ENCODE peak calls at places on chromosomes 7 and 10, in six cellular contexts. One of them, this sample, is unnamed.

GRCh38 chr10:128629111-128630096 is 503.2 kb upstream of the MKI67 start:
- DNase-seq in effector memory CD4-positive, alpha-beta T cell: no peak
- DNase-seq in HCT116: peak; percentile 98
- DNase-seq in fibroblast of lung: no peak
- DNase-seq in K562: peak; percentile 59
- DNase-seq in cardiac muscle cell: peak; percentile 30
- DNase-seq in this sample: no peak

GRCh38 chr10:43166207-43166878 is 28.1 kb downstream of the CSGALNACT2 start:
- DNase-seq in fibroblast of lung: no peak
- DNase-seq in K562: no peak
- DNase-seq in cardiac muscle cell: no peak
- DNase-seq in HCT116: no peak
- DNase-seq in effector memory CD4-positive, alpha-beta T cell: no peak
- DNase-seq in this sample: no peak

GRCh38 chr10:106682175-106682574 is 482.3 kb downstream of the SORCS1 start:
- DNase-seq in cardiac muscle cell: peak; percentile 24
- DNase-seq in HCT116: no peak
- DNase-seq in fibroblast of lung: no peak
- DNase-seq in effector memory CD4-positive, alpha-beta T cell: no peak
- DNase-seq in K562: no peak
- DNase-seq in this sample: no peak

GRCh38 chr7:50364645-50365044 is 60.1 kb downstream of the IKZF1 start:
- DNase-seq in cardiac muscle cell: no peak
- DNase-seq in fibroblast of lung: no peak
- DNase-seq in effector memory CD4-positive, alpha-beta T cell: no peak
- DNase-seq in K562: no peak
- DNase-seq in HCT116: no peak
- DNase-seq in this sample: no peak

GRCh38 chr10:72637398-72637857 is 11.5 kb upstream of the MICU1 start:
- DNase-seq in effector memory CD4-positive, alpha-beta T cell: no peak
- DNase-seq in HCT116: no peak
- DNase-seq in cardiac muscle cell: peak; percentile 77
- DNase-seq in K562: peak; percentile 77
- DNase-seq in fibroblast of lung: peak; percentile 50
- DNase-seq in this sample: no peak

GRCh38 chr7:3194501-3195141 is 106.4 kb upstream of the SDK1 start:
- DNase-seq in HCT116: no peak
- DNase-seq in effector memory CD4-positive, alpha-beta T cell: no peak
- DNase-seq in cardiac muscle cell: peak; percentile 95
- DNase-seq in K562: no peak
- DNase-seq in fibroblast of lung: peak; percentile 90
- DNase-seq in this sample: no peak

GRCh38 chr7:111138196-111138569 is 47.3 kb downstream of the LRRN3 start:
- DNase-seq in K562: no peak
- DNase-seq in HCT116: peak; percentile 62
- DNase-seq in cardiac muscle cell: peak; percentile 42
- DNase-seq in effector memory CD4-positive, alpha-beta T cell: peak; percentile 28
- DNase-seq in fibroblast of lung: peak; percentile 44
- DNase-seq in this sample: peak; percentile 55

GRCh38 chr7:158446706-158447105 is 140.9 kb downstream of the PTPRN2 start:
- DNase-seq in HCT116: no peak
- DNase-seq in effector memory CD4-positive, alpha-beta T cell: no peak
- DNase-seq in cardiac muscle cell: no peak
- DNase-seq in fibroblast of lung: no peak
- DNase-seq in K562: no peak
- DNase-seq in this sample: no peak

GRCh38 chr10:91034494-91035157 is 113.7 kb upstream of the ANKRD1 start:
- DNase-seq in HCT116: no peak
- DNase-seq in effector memory CD4-positive, alpha-beta T cell: no peak
- DNase-seq in fibroblast of lung: peak; percentile 78
- DNase-seq in K562: no peak
- DNase-seq in cardiac muscle cell: peak; percentile 91
- DNase-seq in this sample: no peak

GRCh38 chr7:128014864-128015263 is 16.4 kb downstream of the LRRC4 start:
- DNase-seq in fibroblast of lung: peak; percentile 52
- DNase-seq in effector memory CD4-positive, alpha-beta T cell: no peak
- DNase-seq in HCT116: no peak
- DNase-seq in cardiac muscle cell: no peak
- DNase-seq in K562: no peak
- DNase-seq in this sample: no peak

GRCh38 chr10:73399054-73399453 is 14.8 kb downstream of the ANXA7 start:
- DNase-seq in cardiac muscle cell: no peak
- DNase-seq in HCT116: no peak
- DNase-seq in K562: no peak
- DNase-seq in fibroblast of lung: no peak
- DNase-seq in effector memory CD4-positive, alpha-beta T cell: no peak
- DNase-seq in this sample: no peak

GRCh38 chr7:106947244-106947728 is 82.2 kb downstream of the PIK3CG start:
- DNase-seq in fibroblast of lung: peak; percentile 86
- DNase-seq in cardiac muscle cell: peak; percentile 86
- DNase-seq in K562: peak; percentile 90
- DNase-seq in HCT116: peak; percentile 68
- DNase-seq in effector memory CD4-positive, alpha-beta T cell: no peak
- DNase-seq in this sample: no peak

GRCh38 chr7:134686782-134687181 is 40.1 kb downstream of the BPGM start:
- DNase-seq in fibroblast of lung: peak; percentile 66
- DNase-seq in K562: no peak
- DNase-seq in cardiac muscle cell: peak; percentile 60
- DNase-seq in effector memory CD4-positive, alpha-beta T cell: no peak
- DNase-seq in HCT116: no peak
- DNase-seq in this sample: no peak

GRCh38 chr10:59967079-59967478 is 60.7 kb upstream of the CCDC6 start:
- DNase-seq in fibroblast of lung: no peak
- DNase-seq in effector memory CD4-positive, alpha-beta T cell: no peak
- DNase-seq in K562: no peak
- DNase-seq in HCT116: no peak
- DNase-seq in cardiac muscle cell: no peak
- DNase-seq in this sample: no peak

GRCh38 chr7:114081606-114082425 is 163.0 kb upstream of the PPP1R3A start:
- DNase-seq in cardiac muscle cell: peak; percentile 79
- DNase-seq in effector memory CD4-positive, alpha-beta T cell: no peak
- DNase-seq in HCT116: peak; percentile 56
- DNase-seq in fibroblast of lung: peak; percentile 89
- DNase-seq in K562: no peak
- DNase-seq in this sample: no peak

GRCh38 chr7:39609084-39609461 is 14.3 kb upstream of the RALA start:
- DNase-seq in fibroblast of lung: peak; percentile 66
- DNase-seq in HCT116: no peak
- DNase-seq in effector memory CD4-positive, alpha-beta T cell: no peak
- DNase-seq in K562: no peak
- DNase-seq in cardiac muscle cell: peak; percentile 72
- DNase-seq in this sample: no peak

GRCh38 chr7:143988986-143989745 is 11.0 kb upstream of the OR6B1 start:
- DNase-seq in effector memory CD4-positive, alpha-beta T cell: no peak
- DNase-seq in fibroblast of lung: peak; percentile 27
- DNase-seq in HCT116: no peak
- DNase-seq in cardiac muscle cell: peak; percentile 69
- DNase-seq in K562: no peak
- DNase-seq in this sample: no peak

GRCh38 chr7:151936207-151936606 is 20.0 kb upstream of the GALNTL5 start:
- DNase-seq in cardiac muscle cell: no peak
- DNase-seq in effector memory CD4-positive, alpha-beta T cell: no peak
- DNase-seq in HCT116: no peak
- DNase-seq in fibroblast of lung: no peak
- DNase-seq in K562: no peak
- DNase-seq in this sample: peak; percentile 51

GRCh38 chr7:136348542-136348941 is 371.4 kb upstream of the MTPN start:
- DNase-seq in fibroblast of lung: no peak
- DNase-seq in HCT116: no peak
- DNase-seq in K562: no peak
- DNase-seq in cardiac muscle cell: no peak
- DNase-seq in effector memory CD4-positive, alpha-beta T cell: no peak
- DNase-seq in this sample: no peak

GRCh38 chr10:56028299-56029132 is 332.5 kb downstream of the ZWINT start:
- DNase-seq in fibroblast of lung: no peak
- DNase-seq in HCT116: no peak
- DNase-seq in cardiac muscle cell: no peak
- DNase-seq in K562: no peak
- DNase-seq in effector memory CD4-positive, alpha-beta T cell: no peak
- DNase-seq in this sample: no peak

GRCh38 chr10:1367938-1368697 is 311.9 kb downstream of the WDR37 start:
- DNase-seq in fibroblast of lung: no peak
- DNase-seq in cardiac muscle cell: no peak
- DNase-seq in HCT116: no peak
- DNase-seq in K562: no peak
- DNase-seq in effector memory CD4-positive, alpha-beta T cell: no peak
- DNase-seq in this sample: no peak

GRCh38 chr10:95327367-95327766 is 36.6 kb upstream of the PDLIM1 start:
- DNase-seq in effector memory CD4-positive, alpha-beta T cell: no peak
- DNase-seq in cardiac muscle cell: peak; percentile 72
- DNase-seq in K562: no peak
- DNase-seq in HCT116: no peak
- DNase-seq in fibroblast of lung: peak; percentile 12
- DNase-seq in this sample: no peak

GRCh38 chr10:48314107-48314506 is 7.6 kb downstream of the MAPK8 start:
- DNase-seq in fibroblast of lung: no peak
- DNase-seq in K562: no peak
- DNase-seq in effector memory CD4-positive, alpha-beta T cell: no peak
- DNase-seq in cardiac muscle cell: no peak
- DNase-seq in HCT116: no peak
- DNase-seq in this sample: no peak

GRCh38 chr7:186516-187113 is 5.8 kb upstream of the FAM20C start:
- DNase-seq in K562: no peak
- DNase-seq in fibroblast of lung: no peak
- DNase-seq in effector memory CD4-positive, alpha-beta T cell: no peak
- DNase-seq in HCT116: no peak
- DNase-seq in cardiac muscle cell: no peak
- DNase-seq in this sample: no peak

GRCh38 chr7:187237-187927 is 5.0 kb upstream of the FAM20C start:
- DNase-seq in fibroblast of lung: no peak
- DNase-seq in cardiac muscle cell: no peak
- DNase-seq in K562: no peak
- DNase-seq in effector memory CD4-positive, alpha-beta T cell: no peak
- DNase-seq in HCT116: no peak
- DNase-seq in this sample: no peak

GRCh38 chr7:188727-189500 is 3.5 kb upstream of the FAM20C start:
- DNase-seq in effector memory CD4-positive, alpha-beta T cell: no peak
- DNase-seq in K562: no peak
- DNase-seq in HCT116: no peak
- DNase-seq in cardiac muscle cell: no peak
- DNase-seq in fibroblast of lung: no peak
- DNase-seq in this sample: no peak

GRCh38 chr7:189719-190118 is 2.7 kb upstream of the FAM20C start:
- DNase-seq in K562: no peak
- DNase-seq in fibroblast of lung: no peak
- DNase-seq in cardiac muscle cell: no peak
- DNase-seq in effector memory CD4-positive, alpha-beta T cell: no peak
- DNase-seq in HCT116: no peak
- DNase-seq in this sample: no peak

GRCh38 chr7:188174-188573 is 4.2 kb upstream of the FAM20C start:
- DNase-seq in HCT116: no peak
- DNase-seq in effector memory CD4-positive, alpha-beta T cell: no peak
- DNase-seq in K562: peak; percentile 42
- DNase-seq in cardiac muscle cell: no peak
- DNase-seq in fibroblast of lung: no peak
- DNase-seq in this sample: no peak
- H3K27ac ChIP-seq in HCT116: no peak overlapping the region
- H3K27ac ChIP-seq in effector memory CD4-positive, alpha-beta T cell: no peak overlapping the region
- H3K27ac ChIP-seq in K562: no peak overlapping the region
- H3K27ac ChIP-seq in cardiac muscle cell: no peak overlapping the region
- H3K27ac ChIP-seq in fibroblast of lung: no peak overlapping the region
- H3K27ac ChIP-seq in this sample: no peak overlapping the region

DNA sequence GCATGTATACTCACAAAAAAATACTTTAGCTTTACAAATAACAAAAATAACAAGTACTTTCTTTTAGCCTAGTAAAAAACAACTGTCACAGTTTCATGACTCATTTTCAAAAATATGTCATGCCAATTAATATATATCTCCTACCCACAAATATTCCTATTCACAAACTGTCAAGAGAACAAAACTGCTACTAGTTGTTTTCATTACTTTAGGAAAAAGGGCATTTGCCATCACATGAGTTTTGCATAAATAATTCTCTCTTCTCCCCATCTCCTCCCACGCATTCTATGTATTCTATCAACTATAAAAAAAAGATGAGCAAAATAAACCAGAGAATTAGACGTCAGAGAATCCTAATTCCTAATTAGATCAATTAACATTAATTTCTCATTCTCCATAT is 87.6 kb downstream of the PIP4K2A start:
- DNase-seq in cardiac muscle cell: no peak
- DNase-seq in effector memory CD4-positive, alpha-beta T cell: no peak
- DNase-seq in K562: no peak
- DNase-seq in HCT116: no peak
- DNase-seq in fibroblast of lung: no peak
- DNase-seq in this sample: no peak
- H3K4me1 ChIP-seq in cardiac muscle cell: peaks cover 34% of the 10 kb centered on the region
- H3K4me1 ChIP-seq in effector memory CD4-positive, alpha-beta T cell: peaks cover 72% of the 10 kb centered on the region
- H3K4me1 ChIP-seq in K562: peaks cover 60% of the 10 kb centered on the region
- H3K4me1 ChIP-seq in HCT116: peaks cover 65% of the 10 kb centered on the region
- H3K4me1 ChIP-seq in fibroblast of lung: peaks cover 28% of the 10 kb centered on the region
- H3K4me1 ChIP-seq in this sample: peaks cover 99% of the 10 kb centered on the region

GRCh38 chr10:12259988-12260387 is 64.0 kb downstream of the CDC123 start:
- DNase-seq in HCT116: no peak
- DNase-seq in cardiac muscle cell: no peak
- DNase-seq in K562: no peak
- DNase-seq in fibroblast of lung: no peak
- DNase-seq in effector memory CD4-positive, alpha-beta T cell: no peak
- DNase-seq in this sample: no peak

GRCh38 chr10:12262278-12262981 is 66.4 kb downstream of the CDC123 start:
- DNase-seq in HCT116: no peak
- DNase-seq in K562: no peak
- DNase-seq in fibroblast of lung: no peak
- DNase-seq in effector memory CD4-positive, alpha-beta T cell: no peak
- DNase-seq in cardiac muscle cell: no peak
- DNase-seq in this sample: peak; percentile 16

GRCh38 chr10:12264204-12264908 is 68.4 kb downstream of the CDC123 start:
- DNase-seq in HCT116: peak; percentile 60
- DNase-seq in fibroblast of lung: peak; percentile 73
- DNase-seq in K562: peak; percentile 78
- DNase-seq in effector memory CD4-positive, alpha-beta T cell: peak; percentile 34
- DNase-seq in cardiac muscle cell: peak; percentile 77
- DNase-seq in this sample: peak; percentile 49
- H3K27ac ChIP-seq in HCT116: no peak overlapping the region
- H3K27ac ChIP-seq in fibroblast of lung: no peak overlapping the region
- H3K27ac ChIP-seq in K562: peak overlapping the region; percentile 50
- H3K27ac ChIP-seq in effector memory CD4-positive, alpha-beta T cell: no peak overlapping the region
- H3K27ac ChIP-seq in cardiac muscle cell: no peak overlapping the region
- H3K27ac ChIP-seq in this sample: no peak overlapping the region

GRCh38 chr10:35359873-35360272 is 23.6 kb downstream of the CCNY start:
- DNase-seq in cardiac muscle cell: no peak
- DNase-seq in fibroblast of lung: no peak
- DNase-seq in effector memory CD4-positive, alpha-beta T cell: no peak
- DNase-seq in K562: no peak
- DNase-seq in HCT116: no peak
- DNase-seq in this sample: no peak

GRCh38 chr10:35353805-35354204 is 17.5 kb downstream of the CCNY start:
- DNase-seq in K562: no peak
- DNase-seq in effector memory CD4-positive, alpha-beta T cell: no peak
- DNase-seq in fibroblast of lung: no peak
- DNase-seq in cardiac muscle cell: no peak
- DNase-seq in HCT116: no peak
- DNase-seq in this sample: no peak

GRCh38 chr10:35355971-35356724 is 19.8 kb downstream of the CCNY start:
- DNase-seq in K562: no peak
- DNase-seq in effector memory CD4-positive, alpha-beta T cell: no peak
- DNase-seq in HCT116: no peak
- DNase-seq in cardiac muscle cell: peak; percentile 25
- DNase-seq in fibroblast of lung: no peak
- DNase-seq in this sample: no peak

GRCh38 chr10:35359056-35359455 is 22.7 kb downstream of the CCNY start:
- DNase-seq in HCT116: no peak
- DNase-seq in K562: no peak
- DNase-seq in effector memory CD4-positive, alpha-beta T cell: no peak
- DNase-seq in cardiac muscle cell: no peak
- DNase-seq in fibroblast of lung: no peak
- DNase-seq in this sample: no peak

GRCh38 chr10:35356725-35357092 is 20.4 kb downstream of the CCNY start:
- DNase-seq in fibroblast of lung: no peak
- DNase-seq in HCT116: no peak
- DNase-seq in K562: no peak
- DNase-seq in effector memory CD4-positive, alpha-beta T cell: no peak
- DNase-seq in cardiac muscle cell: no peak
- DNase-seq in this sample: no peak
- H3K4me1 ChIP-seq in fibroblast of lung: no peaks in the 10 kb centered on the region
- H3K4me1 ChIP-seq in HCT116: peaks cover 13% of the 10 kb centered on the region
- H3K4me1 ChIP-seq in K562: peaks cover 32% of the 10 kb centered on the region
- H3K4me1 ChIP-seq in effector memory CD4-positive, alpha-beta T cell: peaks cover 5% of the 10 kb centered on the region
- H3K4me1 ChIP-seq in cardiac muscle cell: peaks cover 27% of the 10 kb centered on the region
- H3K4me1 ChIP-seq in this sample: peaks cover 56% of the 10 kb centered on the region

This sample was measured in CD8-positive, alpha-beta memory T cell.